ENCODE peak calls at places on chromosomes 2 and 18, in seven cellular contexts. L, T, S, G, H, O and I are unnamed samples.

GRCh38 chr2:184463102-184463865 is 135.0 kb upstream of the ZNF804A start:
- DNase-seq in L (no peak), T (no peak), S (no peak), G (no peak), H (no peak), O (no peak), I (no peak)

GRCh38 chr18:34493566-34494358 is 216.3 kb upstream of the DTNA start:
- DNase-seq in L (no peak), T (peak; percentile 27), S (no peak), G (no peak), H (peak; percentile 6), O (peak; percentile 56), I (no peak)

GRCh38 chr2:287471-287885 is 413 bp downstream of the ALKAL2 start:
- DNase-seq in L (no peak), T (peak; percentile 28), S (no peak), G (no peak), H (peak; percentile 61), O (peak; percentile 61), I (no peak)

GRCh38 chr18:43022874-43023273 is 92.6 kb downstream of the RIT2 start:
- DNase-seq in L (no peak), T (no peak), S (no peak), G (no peak), H (no peak), O (no peak), I (no peak)

GRCh38 chr2:36459725-36460137 is 104.2 kb downstream of the CRIM1 start:
- DNase-seq in L (no peak), T (peak; percentile 36), S (peak; percentile 74), G (no peak), H (peak; percentile 78), O (peak; percentile 65), I (no peak)

GRCh38 chr2:152580722-152581121 is 136.5 kb downstream of the PRPF40A start:
- DNase-seq in L (no peak), T (no peak), S (no peak), G (no peak), H (no peak), O (no peak), I (no peak)

GRCh38 chr2:233281553-233281952 is 26.1 kb upstream of the SAG start:
- DNase-seq in L (no peak), T (no peak), S (no peak), G (no peak), H (no peak), O (no peak), I (no peak)

GRCh38 chr2:134457353-134457752 is 203.5 kb downstream of the MGAT5 start:
- DNase-seq in L (no peak), T (peak; percentile 6), S (no peak), G (no peak), H (no peak), O (no peak), I (no peak)

GRCh38 chr18:43129946-43130523 is 14.6 kb upstream of the RIT2 start:
- DNase-seq in L (no peak), T (no peak), S (peak; percentile 44), G (peak; percentile 3), H (peak; percentile 25), O (peak; percentile 37), I (peak; percentile 0)

DNA sequence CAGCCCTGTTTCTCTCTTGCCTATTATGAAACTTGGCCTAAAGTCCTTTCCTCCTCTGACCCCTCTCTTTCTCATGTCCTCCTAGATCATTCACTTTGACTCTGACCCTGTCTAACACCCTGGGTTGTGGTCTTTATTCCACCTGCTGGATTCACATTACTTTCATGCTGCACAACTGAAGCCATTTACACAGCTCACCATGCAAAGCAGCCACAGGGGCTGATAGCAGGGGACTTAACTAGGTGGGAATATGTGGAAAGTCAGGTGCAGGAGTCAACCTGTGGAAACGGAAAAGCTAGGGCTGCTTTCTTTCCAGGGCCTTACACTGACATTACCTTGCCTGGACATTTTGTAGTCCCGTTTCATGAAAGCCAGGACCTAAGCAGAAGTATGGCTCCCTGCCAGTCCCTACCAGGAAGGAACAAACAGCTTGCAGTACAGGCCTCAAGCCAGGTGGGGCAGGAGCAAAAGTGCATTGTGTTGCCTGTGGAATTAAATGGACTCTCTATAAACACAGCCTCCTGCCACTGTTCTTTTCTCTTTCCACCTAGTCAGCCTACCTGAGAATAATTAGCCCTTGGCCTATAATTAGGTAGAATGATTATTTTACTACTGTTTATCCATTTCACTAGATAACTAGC is 11.8 kb downstream of the MAPRE3 start:
- DNase-seq in L (no peak), T (peak; percentile 65), S (peak; percentile 76), G (peak; percentile 22), H (peak; percentile 85), O (peak; percentile 41), I (peak; percentile 45)
- TF ChIP-seq CTCF in L (no peak), T (peak; percentile 35), S (peak; percentile 35), G (peak; percentile 54), H (peak; percentile 65), O (no peak), I (peak; percentile 49)

GRCh38 chr2:64978514-64979268 is 10.5 kb upstream of the SLC1A4 start:
- DNase-seq in L (no peak), T (no peak), S (peak; percentile 45), G (peak; percentile 29), H (peak; percentile 39), O (peak; percentile 41), I (no peak)
- TF ChIP-seq CTCF in L (no peak), T (peak; percentile 14), S (no peak), G (peak; percentile 27), H (peak; percentile 37), O (no peak), I (no peak)

GRCh38 chr2:20147351-20147750 is 77.6 kb downstream of the SDC1 start:
- DNase-seq in L (no peak), T (no peak), S (no peak), G (no peak), H (no peak), O (no peak), I (no peak)
- TF ChIP-seq CTCF in L (no peak), T (no peak), S (no peak), G (no peak), H (no peak), O (no peak), I (no peak)

GRCh38 chr2:80303006-80303741 is 1.4 kb downstream of the LRRTM1 start:
- DNase-seq in L (no peak), T (no peak), S (no peak), G (no peak), H (no peak), O (peak; percentile 17), I (no peak)
- TF ChIP-seq CTCF in L (no peak), T (no peak), S (no peak), G (no peak), H (no peak), O (no peak), I (no peak)

GRCh38 chr2:106117347-106117746 is 76.8 kb downstream of the UXS1 start:
- DNase-seq in L (no peak), T (no peak), S (no peak), G (no peak), H (no peak), O (no peak), I (no peak)

GRCh38 chr2:106116248-106116647 is 77.9 kb downstream of the UXS1 start:
- DNase-seq in L (no peak), T (no peak), S (no peak), G (no peak), H (no peak), O (no peak), I (no peak)

GRCh38 chr2:106117882-106118684 is 76.0 kb downstream of the UXS1 start:
- DNase-seq in L (no peak), T (no peak), S (peak; percentile 11), G (no peak), H (no peak), O (no peak), I (no peak)

GRCh38 chr2:106120432-106120831 is 73.7 kb downstream of the UXS1 start:
- DNase-seq in L (no peak), T (no peak), S (no peak), G (no peak), H (no peak), O (no peak), I (no peak)

GRCh38 chr2:106119074-106119473 is 75.0 kb downstream of the UXS1 start:
- DNase-seq in L (no peak), T (no peak), S (no peak), G (no peak), H (no peak), O (no peak), I (no peak)
- TF ChIP-seq CTCF in L (no peak), T (no peak), S (no peak), G (no peak), H (no peak), O (no peak), I (no peak)

GRCh38 chr2:200199576-200200263 is 106.8 kb upstream of the SPATS2L start:
- DNase-seq in L (no peak), T (no peak), S (peak; percentile 19), G (no peak), H (no peak), O (no peak), I (peak; percentile 11)
- TF ChIP-seq CTCF in L (no peak), T (no peak), S (no peak), G (peak; percentile 6), H (no peak), O (no peak), I (no peak)

GRCh38 chr2:237085261-237086221 is at the start of gene COPS8:
- DNase-seq in L (no peak), T (peak; percentile 96), S (peak; percentile 93), G (peak; percentile 90), H (peak; percentile 94), O (peak; percentile 99), I (peak; percentile 85)
- TF ChIP-seq CTCF in L (no peak), T (no peak), S (peak; percentile 21), G (peak; percentile 46), H (peak; percentile 32), O (no peak), I (peak; percentile 28)